ENCODE peak calls at places on chromosomes 2 and 18, in nine cellular contexts. S is cardiac fibroblast, H is fibroblast of lung, C is HCT116, D is prostate gland, M is endothelial cell of umbilical vein, Q is cardiac muscle cell, B is neural crest cell, V is glutamatergic neuron. A is an unnamed sample.

GRCh38 chr2:137964066-137964858 is at the start of gene HNMT:
- DNase-seq in H (peak; percentile 86), M (peak; percentile 84), V (peak; percentile 17), C (no peak), Q (peak; percentile 45), S (peak; percentile 90), D (peak; percentile 47), B (peak; percentile 18), A (no peak)

GRCh38 chr18:49456794-49457193 is 3.7 kb downstream of the DYM start:
- DNase-seq in D (no peak), B (no peak), H (no peak), Q (no peak), M (no peak), C (no peak), V (no peak), S (peak; percentile 26), A (no peak)

GRCh38 chr18:10194592-10194991 is 259.8 kb upstream of the APCDD1 start:
- DNase-seq in Q (no peak), C (no peak), V (no peak), D (no peak), H (no peak), M (no peak), S (peak; percentile 8), B (no peak), A (no peak)

GRCh38 chr2:72155737-72156136 is 8.1 kb upstream of the CYP26B1 start:
- DNase-seq in S (no peak), V (no peak), B (no peak), C (no peak), H (no peak), D (peak; percentile 0), Q (no peak), M (no peak), A (no peak)

GRCh38 chr2:237165405-237166276 is 80.0 kb downstream of the COPS8 start:
- DNase-seq in M (peak; percentile 49), B (no peak), V (no peak), D (no peak), C (peak; percentile 35), S (peak; percentile 70), Q (peak; percentile 54), H (peak; percentile 62), A (peak; percentile 4)

GRCh38 chr18:70418551-70419311 is 129.9 kb downstream of the SOCS6 start:
- DNase-seq in H (peak; percentile 34), C (no peak), Q (no peak), M (no peak), D (no peak), B (no peak), S (no peak), V (no peak), A (no peak)

GRCh38 chr2:234502919-234503285 is 6.0 kb upstream of the ARL4C start:
- DNase-seq in C (no peak), Q (no peak), S (peak; percentile 28), B (no peak), V (no peak), M (no peak), H (no peak), D (no peak), A (no peak)

GRCh38 chr2:9102861-9103662 is 99.6 kb upstream of the MBOAT2 start:
- DNase-seq in D (no peak), S (no peak), B (no peak), H (peak; percentile 55), V (no peak), C (no peak), M (no peak), Q (peak; percentile 27), A (peak; percentile 25)

GRCh38 chr2:37366773-37367172 is 22.3 kb downstream of the QPCT start:
- DNase-seq in B (no peak), M (no peak), S (no peak), H (no peak), C (no peak), Q (no peak), D (no peak), V (no peak), A (no peak)

GRCh38 chr2:70250434-70250833 is 2.0 kb upstream of the TIA1 start:
- DNase-seq in S (no peak), H (no peak), Q (no peak), B (no peak), V (no peak), C (no peak), D (no peak), M (no peak), A (no peak)

GRCh38 chr2:119198267-119198840 is 25.3 kb upstream of the STEAP3 start:
- DNase-seq in H (peak; percentile 15), V (no peak), S (peak; percentile 25), M (no peak), D (no peak), C (no peak), B (no peak), Q (no peak), A (no peak)

GRCh38 chr2:240460243-240460630 is 24.8 kb downstream of the GPC1 start:
- DNase-seq in B (no peak), C (no peak), D (no peak), S (no peak), H (no peak), M (no peak), V (no peak), Q (no peak), A (no peak)

GRCh38 chr2:86498468-86499260 is 57.5 kb downstream of the KDM3A start:
- DNase-seq in Q (no peak), S (peak; percentile 56), H (no peak), V (no peak), B (no peak), D (no peak), C (no peak), M (no peak), A (peak; percentile 77)

GRCh38 chr2:237413293-237414055 is 490 bp downstream of the COL6A3 start:
- DNase-seq in B (no peak), Q (no peak), H (peak; percentile 57), M (no peak), S (no peak), D (no peak), C (no peak), V (no peak), A (no peak)

GRCh38 chr2:32732135-32732534 is 104.3 kb downstream of the TTC27 start:
- DNase-seq in S (no peak), V (no peak), B (no peak), D (no peak), Q (no peak), M (no peak), H (no peak), C (no peak), A (no peak)

GRCh38 chr2:104841694-104842093 is 12.2 kb upstream of the POU3F3 start:
- DNase-seq in B (no peak), V (no peak), C (no peak), S (no peak), M (no peak), Q (no peak), H (no peak), D (no peak), A (no peak)

GRCh38 chr18:76816127-76816526 is 6.2 kb upstream of the ZNF236 start:
- DNase-seq in H (no peak), M (no peak), C (no peak), Q (no peak), D (no peak), B (no peak), S (no peak), V (no peak), A (no peak)
- TF ChIP-seq CTCF in H (no peak), M (no peak), C (no peak), Q (no peak), D (no peak), B (no peak), S (no peak), V (no peak), A (no peak)

DNA sequence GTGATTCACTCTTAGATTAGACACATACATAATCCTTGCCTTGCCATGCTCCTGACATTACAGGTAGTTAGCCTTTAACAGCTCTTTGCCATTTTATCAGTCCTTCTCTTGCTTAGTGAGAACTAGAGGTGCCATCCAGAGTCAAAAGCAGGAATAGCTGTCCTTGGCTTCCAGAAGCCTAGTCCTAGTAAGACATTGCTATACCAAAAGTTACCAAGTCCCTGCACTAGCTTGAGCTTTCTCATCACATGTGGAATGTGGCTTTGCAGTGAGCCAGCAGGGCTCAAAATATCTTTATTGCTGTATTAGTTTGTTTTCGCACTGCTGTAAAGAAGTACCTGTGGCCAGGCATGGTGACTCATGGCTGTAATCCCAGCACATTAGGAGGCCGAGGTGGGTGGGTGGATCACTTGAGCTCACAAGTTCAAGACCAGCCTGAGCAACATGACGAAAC is 104.7 kb upstream of the NOSTRIN start:
- DNase-seq in B (no peak), H (no peak), S (peak; percentile 14), V (no peak), D (no peak), C (no peak), M (no peak), Q (no peak), A (no peak)
- TF ChIP-seq CTCF in B (no peak), H (no peak), S (no peak), V (no peak), D (no peak), C (no peak), M (no peak), Q (no peak), A (peak; percentile 10)

GRCh38 chr18:40159141-40160017 is 1795.7 kb upstream of the PIK3C3 start:
- DNase-seq in H (peak; percentile 80), S (peak; percentile 65), C (peak; percentile 16), D (no peak), V (no peak), B (no peak), Q (peak; percentile 44), M (peak; percentile 63), A (peak; percentile 45)
- TF ChIP-seq CTCF in H (peak; percentile 79), S (peak; percentile 62), C (peak; percentile 52), D (peak; percentile 36), V (peak; percentile 70), B (peak; percentile 84), Q (peak; percentile 70), M (peak; percentile 63), A (peak; percentile 77)

GRCh38 chr2:236049981-236050380 is 118.2 kb downstream of the GBX2 start:
- DNase-seq in D (no peak), S (no peak), C (no peak), H (no peak), Q (no peak), M (no peak), B (no peak), V (no peak), A (no peak)
- TF ChIP-seq CTCF in D (no peak), S (no peak), C (no peak), H (no peak), Q (no peak), M (no peak), B (no peak), V (no peak), A (no peak)

DNA sequence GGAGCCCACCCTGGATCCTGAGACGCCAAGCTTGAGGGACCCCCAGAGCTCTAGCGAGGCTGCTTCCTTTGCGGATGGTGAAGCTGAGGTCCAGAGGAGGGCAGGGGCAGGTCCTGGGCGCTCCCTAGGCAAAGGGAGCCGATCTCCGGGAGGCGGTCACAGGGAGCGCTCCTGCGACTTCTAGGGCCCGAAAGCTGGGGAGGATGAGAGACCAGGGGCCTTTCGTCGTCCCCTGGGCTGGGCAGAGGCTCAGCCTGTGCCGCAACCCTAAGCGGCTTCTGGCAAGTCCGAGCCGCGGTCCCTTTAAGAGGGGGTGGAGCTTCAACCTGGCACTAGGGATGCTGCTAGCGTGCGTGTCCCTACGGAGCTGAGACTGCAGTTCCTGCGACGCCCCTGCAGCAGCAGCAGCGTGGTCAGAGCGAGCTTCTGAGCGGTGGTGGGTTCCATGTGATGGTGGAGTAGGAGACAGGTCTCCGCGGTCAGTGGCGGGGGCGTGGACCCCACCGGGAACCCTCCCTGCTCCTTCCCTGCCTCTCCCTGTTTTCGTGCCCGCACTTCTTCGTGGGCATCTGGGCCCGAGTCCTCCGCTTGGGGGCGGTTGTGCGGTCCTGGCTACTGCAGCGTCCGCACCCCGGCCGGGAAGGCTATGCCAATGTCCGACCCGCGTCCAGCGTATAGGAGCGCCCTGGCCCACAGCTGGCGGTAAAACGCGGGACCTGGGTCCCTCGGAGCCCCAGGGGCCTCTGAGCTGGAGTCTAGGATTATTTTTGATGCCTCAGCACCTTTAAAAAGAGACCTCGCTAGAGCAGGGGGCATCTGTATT is 154.6 kb downstream of the CCDC74A start:
- DNase-seq in H (peak; percentile 89), V (peak; percentile 85), M (peak; percentile 93), C (peak; percentile 76), Q (peak; percentile 86), D (peak; percentile 82), B (peak; percentile 68), S (peak; percentile 93), A (peak; percentile 53)
- TF ChIP-seq CTCF in H (peak; percentile 35), V (no peak), M (peak; percentile 52), C (peak; percentile 37), Q (peak; percentile 38), D (peak; percentile 13), B (peak; percentile 50), S (peak; percentile 24), A (peak; percentile 54)